ENCODE peak calls at places on chromosomes 13 and 19, in eight cellular contexts. X is cardiac muscle cell, J is MM.1S, V is astrocyte of the spinal cord, Z is fibroblast of pulmonary artery, B is BJ, E is astrocyte, N is GM12878. Q is an unnamed sample.

GRCh38 chr13:32676242-32676641 is 90.0 kb downstream of the PDS5B start:
- DNase-seq in X (no peak), J (no peak), V (peak), Z (no peak), B (no peak), E (peak), N (no peak), Q (no peak)

GRCh38 chr19:11450570-11451326 is 15.3 kb downstream of the PRKCSH start:
- DNase-seq in X (no peak), J (no peak), V (no peak), Z (no peak), B (no peak), E (no peak), N (no peak), Q (no peak)

GRCh38 chr19:4376991-4377781 is 23.2 kb downstream of the SH3GL1 start:
- DNase-seq in X (no peak), J (no peak), V (peak), Z (no peak), B (no peak), E (no peak), N (no peak), Q (no peak)

GRCh38 chr13:77919351-77920294 is 992 bp upstream of the EDNRB start:
- DNase-seq in X (peak), J (no peak), V (peak), Z (peak), B (no peak), E (peak), N (no peak), Q (peak)

GRCh38 chr13:47226516-47226915 is 329.7 kb upstream of the HTR2A start:
- DNase-seq in X (no peak), J (no peak), V (no peak), Z (no peak), B (no peak), E (no peak), N (no peak), Q (no peak)

GRCh38 chr19:43469160-43469480 is 3.7 kb upstream of the LYPD3 start:
- DNase-seq in X (no peak), J (no peak), V (no peak), Z (peak), B (no peak), E (no peak), N (no peak), Q (no peak)

GRCh38 chr19:10226376-10227214 is 4.5 kb downstream of the S1PR2 start:
- DNase-seq in X (peak), J (no peak), V (peak), Z (peak), B (peak), E (peak), N (no peak), Q (no peak)

GRCh38 chr13:66195238-66195637 is 1034.9 kb downstream of the PCDH9 start:
- DNase-seq in X (no peak), J (no peak), V (no peak), Z (no peak), B (no peak), E (no peak), N (no peak), Q (no peak)

GRCh38 chr19:36093687-36094086 is 17.3 kb upstream of the OVOL3 start:
- DNase-seq in X (peak), J (no peak), V (no peak), Z (peak), B (no peak), E (no peak), N (no peak), Q (no peak)

GRCh38 chr13:101111894-101112293 is 304.4 kb downstream of the NALCN start:
- DNase-seq in X (no peak), J (no peak), V (peak), Z (no peak), B (no peak), E (no peak), N (no peak), Q (no peak)

GRCh38 chr13:40485611-40486517 is 180.6 kb downstream of the FOXO1 start:
- DNase-seq in X (no peak), J (peak), V (no peak), Z (no peak), B (no peak), E (no peak), N (no peak), Q (peak)

GRCh38 chr13:90884066-90884465 is 463.4 kb upstream of the MIR17HG start:
- DNase-seq in X (no peak), J (no peak), V (no peak), Z (no peak), B (no peak), E (no peak), N (no peak), Q (no peak)

GRCh38 chr13:108269601-108270328 is at the start of gene TNFSF13B:
- DNase-seq in X (peak), J (peak), V (peak), Z (peak), B (peak), E (no peak), N (peak), Q (peak)

GRCh38 chr13:28579334-28579733 is 79.6 kb upstream of the POMP start:
- DNase-seq in X (no peak), J (no peak), V (no peak), Z (no peak), B (no peak), E (no peak), N (no peak), Q (no peak)

GRCh38 chr13:114234266-114234644 is 442 bp upstream of the CDC16 start:
- DNase-seq in X (no peak), J (no peak), V (no peak), Z (no peak), B (no peak), E (no peak), N (no peak), Q (no peak)

GRCh38 chr13:95185851-95186250 is 115.4 kb downstream of the ABCC4 start:
- DNase-seq in X (peak), J (no peak), V (no peak), Z (no peak), B (no peak), E (no peak), N (no peak), Q (peak)

GRCh38 chr13:41061914-41062837 is 867 bp downstream of the WBP4 start:
- DNase-seq in X (peak), J (peak), V (peak), Z (peak), B (no peak), E (peak), N (no peak), Q (no peak)

GRCh38 chr19:51372021-51372648 is 319 bp downstream of the NKG7 start:
- DNase-seq in X (no peak), J (no peak), V (no peak), Z (no peak), B (no peak), E (no peak), N (no peak), Q (no peak)

GRCh38 chr19:6828306-6828697 is 55.8 kb downstream of the VAV1 start:
- DNase-seq in X (no peak), J (no peak), V (no peak), Z (no peak), B (no peak), E (no peak), N (no peak), Q (no peak)

GRCh38 chr13:94480672-94481145 is 1.2 kb upstream of the DCT start:
- DNase-seq in X (peak), J (no peak), V (peak), Z (peak), B (no peak), E (peak), N (no peak), Q (no peak)

GRCh38 chr13:71290963-71291937 is 575.8 kb downstream of the DACH1 start:
- DNase-seq in X (peak), J (peak), V (no peak), Z (peak), B (no peak), E (no peak), N (peak), Q (peak)

DNA sequence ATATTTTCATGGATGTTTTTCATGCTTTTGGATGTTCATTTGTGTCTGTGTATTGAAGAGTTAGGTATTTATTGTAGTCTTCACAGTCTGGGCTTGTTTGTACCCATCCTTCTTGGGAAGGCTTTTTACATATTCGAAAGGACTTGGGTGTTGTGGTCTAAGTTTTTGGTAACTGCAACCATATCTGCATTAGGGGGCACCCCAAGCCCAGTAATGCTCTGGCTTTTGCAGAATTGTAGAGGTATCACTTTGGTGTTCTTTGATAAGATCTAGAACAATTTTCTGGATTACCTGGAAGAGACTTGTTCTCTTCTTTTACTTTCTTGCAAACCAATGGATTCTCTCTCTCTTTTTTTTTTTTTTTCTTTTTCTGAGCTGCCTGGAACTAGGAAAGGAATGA is 581.3 kb downstream of the DACH1 start:
- DNase-seq in X (peak), J (no peak), V (no peak), Z (peak), B (no peak), E (no peak), N (no peak), Q (peak)
- TF ChIP-seq CTCF in X (no peak), J (peak), V (no peak), Z (peak), B (no peak), E (no peak), N (peak), Q (peak)

DNA sequence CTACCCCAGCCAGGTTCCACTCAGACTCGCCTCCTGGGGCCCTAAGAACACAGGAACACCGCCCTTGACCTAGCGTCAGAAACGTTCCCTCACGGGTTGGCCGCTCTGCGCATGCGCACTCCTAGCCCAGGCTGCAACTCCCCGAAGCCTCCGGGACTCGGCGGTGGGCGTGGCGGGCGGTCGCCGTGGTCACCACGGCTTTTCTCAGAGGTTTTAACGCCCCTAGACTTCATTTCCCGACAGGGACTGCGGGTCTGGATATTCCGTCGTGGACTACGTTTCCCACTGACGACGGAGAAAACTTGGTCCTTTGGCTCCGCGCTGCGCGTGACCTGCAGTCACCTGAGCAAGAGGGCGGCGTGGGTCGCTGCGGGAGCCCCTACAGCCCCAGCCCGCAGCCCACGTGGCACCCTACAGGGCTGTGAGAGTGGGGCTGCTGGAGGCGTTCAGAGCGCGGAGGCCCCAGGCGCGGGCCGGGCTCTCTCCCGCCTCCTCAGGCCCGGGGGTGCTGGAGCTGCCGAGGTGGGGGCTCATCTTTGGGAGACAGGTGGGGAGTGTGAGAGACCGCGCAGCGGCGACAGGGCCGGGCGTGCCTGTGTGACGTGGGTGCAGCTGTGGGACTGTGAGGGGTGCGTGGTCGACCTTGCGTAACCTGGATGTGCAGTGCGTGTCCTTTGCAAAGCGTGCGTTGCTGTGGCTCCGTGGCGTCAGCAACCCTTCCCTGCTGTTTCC is 38.0 kb upstream of the ZNF573 start:
- DNase-seq in X (peak), J (no peak), V (peak), Z (peak), B (no peak), E (peak), N (no peak), Q (no peak)
- H3K4me3 ChIP-seq in X (peak), J (no peak), V (peak), Z (peak), B (peak), E (peak), N (no peak), Q (no peak)

DNA sequence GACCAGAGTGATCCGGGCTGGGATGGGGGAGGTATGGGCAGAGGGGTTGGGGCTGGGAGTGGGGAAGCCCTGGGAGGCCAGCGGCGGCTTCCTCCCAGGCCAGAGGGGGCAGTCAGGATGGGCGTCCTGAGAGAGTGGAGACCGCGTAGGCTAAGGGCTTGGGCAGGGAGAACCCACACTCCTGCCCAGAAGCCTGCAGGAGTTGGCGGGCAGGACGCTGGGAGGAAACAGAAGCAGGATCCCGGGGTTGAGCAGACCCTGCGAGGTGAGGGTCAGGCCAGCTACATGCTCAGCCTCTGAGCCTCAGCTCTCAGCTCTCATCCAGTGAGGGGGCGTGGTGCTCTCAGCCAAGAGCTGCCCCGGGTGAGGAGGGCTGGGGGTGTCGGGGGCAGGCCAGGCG is 7.8 kb upstream of the SCN1B start:
- DNase-seq in X (no peak), J (no peak), V (no peak), Z (no peak), B (no peak), E (no peak), N (no peak), Q (no peak)
- TF ChIP-seq CTCF in X (no peak), J (no peak), V (no peak), Z (no peak), B (no peak), E (no peak), N (no peak), Q (no peak)

GRCh38 chr13:80883545-80883944 is 542.6 kb upstream of the SPRY2 start:
- DNase-seq in X (no peak), J (no peak), V (no peak), Z (no peak), B (no peak), E (no peak), N (no peak), Q (no peak)

GRCh38 chr13:80873589-80873988 is 532.7 kb upstream of the SPRY2 start:
- DNase-seq in X (no peak), J (peak), V (no peak), Z (no peak), B (no peak), E (no peak), N (peak), Q (peak)

GRCh38 chr13:80881495-80882482 is 540.9 kb upstream of the SPRY2 start:
- DNase-seq in X (peak), J (no peak), V (no peak), Z (peak), B (no peak), E (no peak), N (no peak), Q (no peak)

GRCh38 chr13:80877209-80877943 is 536.5 kb upstream of the SPRY2 start:
- DNase-seq in X (no peak), J (no peak), V (no peak), Z (no peak), B (no peak), E (no peak), N (no peak), Q (no peak)

DNA sequence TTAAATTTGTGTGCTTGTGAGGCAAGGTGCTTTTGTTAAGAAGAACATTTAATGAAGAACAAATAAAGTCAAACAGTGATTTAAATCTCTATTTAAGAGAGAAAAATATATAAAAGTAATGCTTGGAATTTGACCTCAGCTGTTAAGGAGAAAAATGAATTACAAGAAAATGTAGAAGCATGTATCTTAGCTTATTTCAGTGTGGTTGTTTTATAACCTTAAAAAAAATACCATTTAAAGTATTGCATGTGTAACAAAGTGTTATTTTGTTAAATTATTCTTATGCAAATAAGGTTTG is 537.0 kb upstream of the SPRY2 start:
- DNase-seq in X (no peak), J (no peak), V (no peak), Z (no peak), B (no peak), E (no peak), N (no peak), Q (no peak)
- H3K4me3 ChIP-seq in X (no peak), J (no peak), V (no peak), Z (no peak), B (no peak), E (no peak), N (no peak), Q (no peak)

GRCh38 chr13:30898721-30899188 is 7.3 kb upstream of the MEDAG start:
- DNase-seq in X (peak), J (no peak), V (peak), Z (peak), B (peak), E (peak), N (no peak), Q (no peak)
- TF ChIP-seq CTCF in X (no peak), J (no peak), V (no peak), Z (no peak), B (peak), E (no peak), N (no peak), Q (no peak)

GRCh38 chr19:48739835-48740704 is at the start of gene RASIP1:
- DNase-seq in X (no peak), J (no peak), V (no peak), Z (no peak), B (no peak), E (no peak), N (no peak), Q (no peak)
- H3K4me3 ChIP-seq in X (peak), J (no peak), V (no peak), Z (no peak), B (peak), E (no peak), N (peak), Q (no peak)

DNA sequence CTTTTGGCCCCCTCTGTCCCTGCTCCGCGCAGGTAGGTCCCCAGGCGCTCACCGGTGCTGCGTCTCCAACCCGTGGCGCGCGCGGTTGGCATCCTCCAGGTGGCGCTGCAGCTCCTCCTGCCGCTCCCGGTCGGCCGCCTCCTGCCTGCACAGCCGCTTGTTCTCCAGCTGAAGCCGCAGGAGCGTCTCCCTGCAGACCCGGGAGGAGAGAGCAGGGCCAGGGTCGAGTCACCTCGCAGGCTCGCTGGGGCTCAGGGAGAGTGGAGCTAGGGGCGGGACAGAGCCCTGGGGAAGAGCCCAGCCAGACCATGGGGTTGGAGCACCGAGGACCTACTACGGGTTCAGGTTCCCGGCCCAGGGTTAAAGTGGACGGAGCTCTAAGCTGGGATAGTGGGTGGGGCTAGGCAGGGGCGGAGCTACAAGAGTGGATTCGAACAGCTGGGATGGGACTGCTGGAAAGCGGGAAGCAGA is 9.3 kb downstream of the HOOK2 start:
- DNase-seq in X (no peak), J (peak), V (peak), Z (peak), B (no peak), E (peak), N (no peak), Q (peak)
- TF ChIP-seq CTCF in X (no peak), J (peak), V (peak), Z (peak), B (peak), E (peak), N (peak), Q (peak)

GRCh38 chr19:19627442-19627715 is 641 bp downstream of the LPAR2 start:
- DNase-seq in X (no peak), J (no peak), V (no peak), Z (no peak), B (no peak), E (no peak), N (no peak), Q (no peak)
- H3K4me3 ChIP-seq in X (peak), J (peak), V (no peak), Z (no peak), B (no peak), E (no peak), N (peak), Q (peak)